ENCODE peak calls at places on chromosomes 7 and 10, in eight cellular contexts. L, F, M, D, J, I, E and K are unnamed samples.

GRCh38 chr7:114554781-114555537 is 140.3 kb downstream of the FOXP2 start:
- DNase-seq in L (no peak), E (peak), J (no peak), I (no peak), F (no peak), M (peak), D (no peak), K (peak)

GRCh38 chr7:92135490-92135889 is 1.2 kb upstream of the CYP51A1 start:
- DNase-seq in D (no peak), F (no peak), I (no peak), L (no peak), E (no peak), M (no peak), J (no peak), K (no peak)

GRCh38 chr10:61050120-61050745 is 106.2 kb upstream of the RHOBTB1 start:
- DNase-seq in I (no peak), E (no peak), F (no peak), D (no peak), J (no peak), M (no peak), L (no peak), K (no peak)

GRCh38 chr7:50166997-50167961 is 74.2 kb upstream of the ZPBP start:
- DNase-seq in L (no peak), I (peak), D (no peak), F (no peak), E (no peak), J (no peak), M (no peak), K (no peak)

GRCh38 chr7:30065746-30066145 is 37.5 kb downstream of the PLEKHA8 start:
- DNase-seq in E (no peak), D (no peak), L (no peak), F (no peak), M (no peak), J (no peak), I (no peak), K (no peak)

GRCh38 chr10:60466267-60467201 is 76.9 kb upstream of the ANK3 start:
- DNase-seq in L (no peak), I (no peak), E (no peak), M (no peak), F (no peak), J (no peak), D (no peak), K (no peak)

GRCh38 chr10:128543186-128543585 is 417.0 kb upstream of the MKI67 start:
- DNase-seq in J (no peak), M (no peak), D (no peak), I (no peak), E (no peak), F (no peak), L (no peak), K (no peak)

GRCh38 chr10:124657806-124658205 is 86.4 kb downstream of the FAM53B start:
- DNase-seq in I (no peak), E (peak), M (no peak), L (no peak), J (no peak), D (no peak), F (no peak), K (no peak)

GRCh38 chr10:91799580-91799975 is 1.4 kb downstream of the TNKS2 start:
- DNase-seq in D (no peak), J (no peak), F (no peak), E (no peak), L (no peak), M (no peak), I (no peak), K (no peak)

GRCh38 chr10:50988792-50989191 is 85.5 kb upstream of the PRKG1 start:
- DNase-seq in L (no peak), D (no peak), E (no peak), J (no peak), I (no peak), F (no peak), M (no peak), K (no peak)

GRCh38 chr10:10785627-10786333 is 231.9 kb upstream of the CELF2 start:
- DNase-seq in J (no peak), D (no peak), F (no peak), L (no peak), E (no peak), I (no peak), M (no peak), K (no peak)

GRCh38 chr7:134514663-134515062 is 12.7 kb upstream of the AKR1B10 start:
- DNase-seq in I (no peak), F (no peak), M (peak), J (peak), D (no peak), L (no peak), E (no peak), K (peak)

GRCh38 chr7:111045469-111045868 is 45.5 kb upstream of the LRRN3 start:
- DNase-seq in F (no peak), D (no peak), E (peak), M (no peak), L (no peak), I (no peak), J (peak), K (no peak)

GRCh38 chr10:84118395-84119006 is 20.8 kb upstream of the GHITM start:
- DNase-seq in I (peak), J (no peak), D (no peak), F (no peak), L (no peak), M (peak), E (no peak), K (no peak)

GRCh38 chr7:38574121-38574520 is 57.1 kb downstream of the AMPH start:
- DNase-seq in L (no peak), M (no peak), F (no peak), E (no peak), D (no peak), J (no peak), I (no peak), K (no peak)

GRCh38 chr7:521221-522070 is 1.8 kb upstream of the PDGFA start:
- DNase-seq in L (peak), F (no peak), D (peak), M (no peak), I (no peak), J (no peak), E (peak), K (peak)

GRCh38 chr10:17265468-17265867 is 37.4 kb downstream of the VIM start:
- DNase-seq in I (no peak), E (no peak), L (no peak), M (no peak), D (no peak), F (no peak), J (no peak), K (no peak)

GRCh38 chr10:108471420-108471819 is 1306.9 kb upstream of the SORCS1 start:
- DNase-seq in D (no peak), F (no peak), L (no peak), J (no peak), I (no peak), E (no peak), M (no peak), K (no peak)

GRCh38 chr10:102139281-102140110 is 6.7 kb downstream of the PPRC1 start:
- DNase-seq in I (no peak), J (no peak), D (no peak), M (no peak), L (no peak), F (no peak), E (no peak), K (no peak)

GRCh38 chr10:103692421-103693069 is 162.8 kb downstream of the SH3PXD2A start:
- DNase-seq in D (no peak), F (no peak), J (no peak), I (no peak), E (no peak), M (no peak), L (no peak), K (no peak)

GRCh38 chr10:29841724-29842649 is 207.2 kb upstream of the SVIL start:
- DNase-seq in D (peak), L (peak), F (peak), I (no peak), J (no peak), E (peak), M (no peak), K (no peak)

GRCh38 chr7:22793593-22794462 is 28.8 kb downstream of the TOMM7 start:
- DNase-seq in J (no peak), E (no peak), D (no peak), F (no peak), M (no peak), I (no peak), L (no peak), K (no peak)

GRCh38 chr7:146084086-146084485 is 32.5 kb upstream of the CNTNAP2 start:
- DNase-seq in I (no peak), L (no peak), F (no peak), D (no peak), M (no peak), J (no peak), E (no peak), K (no peak)

GRCh38 chr10:15266117-15266516 is 97.6 kb upstream of the NMT2 start:
- DNase-seq in D (no peak), M (no peak), L (no peak), E (no peak), J (no peak), F (no peak), I (no peak), K (no peak)

GRCh38 chr7:140402178-140402835 is 1.6 kb upstream of the RAB19 start:
- DNase-seq in J (no peak), F (no peak), I (no peak), L (no peak), E (no peak), D (no peak), M (no peak), K (no peak)

GRCh38 chr10:113086282-113086681 is 136.2 kb downstream of the TCF7L2 start:
- DNase-seq in J (no peak), F (no peak), M (no peak), E (no peak), D (no peak), L (no peak), I (no peak), K (no peak)

GRCh38 chr10:55400075-55400474 is 599.0 kb upstream of the PCDH15 start:
- DNase-seq in E (no peak), L (no peak), I (no peak), F (no peak), J (no peak), D (no peak), M (no peak), K (no peak)

GRCh38 chr7:3264693-3265339 is 36.2 kb upstream of the SDK1 start:
- DNase-seq in M (no peak), J (no peak), F (no peak), I (no peak), D (no peak), L (no peak), E (no peak), K (no peak)

GRCh38 chr10:43946445-43946844 is 297.8 kb upstream of the ZNF32 start:
- DNase-seq in D (no peak), F (no peak), E (no peak), J (peak), L (no peak), I (peak), M (no peak), K (no peak)

GRCh38 chr10:61000769-61001730 is 57.1 kb upstream of the RHOBTB1 start:
- DNase-seq in I (no peak), F (peak), J (no peak), L (no peak), D (peak), E (peak), M (no peak), K (peak)

GRCh38 chr7:68692511-68692910 is 905.8 kb upstream of the AUTS2 start:
- DNase-seq in E (no peak), F (no peak), I (no peak), D (no peak), M (no peak), L (no peak), J (no peak), K (no peak)
- TF ChIP-seq POLR2A in E (no peak), F (no peak), I (no peak), D (no peak), M (no peak), L (no peak), J (no peak), K (no peak)

GRCh38 chr10:93496322-93497041 is at the start of gene CEP55:
- DNase-seq in I (peak), M (peak), L (peak), F (peak), J (peak), E (peak), D (peak), K (peak)
- TF ChIP-seq POLR2A in I (no peak), M (peak), L (no peak), F (no peak), J (no peak), E (peak), D (no peak), K (no peak)

GRCh38 chr7:67380326-67380725 is 383.7 kb downstream of the TYW1 start:
- DNase-seq in M (no peak), D (no peak), J (no peak), I (no peak), F (no peak), E (no peak), L (no peak), K (no peak)
- TF ChIP-seq POLR2A in M (no peak), D (no peak), J (no peak), I (no peak), F (no peak), E (no peak), L (no peak), K (no peak)

GRCh38 chr7:107166702-107167426 is 1.9 kb upstream of the HBP1 start:
- DNase-seq in I (no peak), F (no peak), J (no peak), E (no peak), D (no peak), L (no peak), M (no peak), K (no peak)

GRCh38 chr7:107169120-107170050 is 582 bp downstream of the HBP1 start:
- DNase-seq in E (peak), F (peak), M (peak), L (peak), D (peak), J (peak), I (peak), K (peak)

GRCh38 chr7:107170051-107170661 is 1.4 kb downstream of the HBP1 start:
- DNase-seq in F (no peak), E (no peak), L (no peak), J (no peak), I (no peak), D (no peak), M (no peak), K (no peak)

GRCh38 chr7:107167483-107168232 is 1.1 kb upstream of the HBP1 start:
- DNase-seq in M (peak), F (no peak), E (peak), D (peak), I (no peak), J (peak), L (no peak), K (no peak)

GRCh38 chr7:107168233-107169119 is at the start of gene HBP1:
- DNase-seq in E (peak), L (peak), D (peak), J (peak), F (peak), I (peak), M (peak), K (peak)
- TF ChIP-seq POLR2A in E (peak), L (peak), D (no peak), J (peak), F (peak), I (peak), M (no peak), K (peak)

DNA sequence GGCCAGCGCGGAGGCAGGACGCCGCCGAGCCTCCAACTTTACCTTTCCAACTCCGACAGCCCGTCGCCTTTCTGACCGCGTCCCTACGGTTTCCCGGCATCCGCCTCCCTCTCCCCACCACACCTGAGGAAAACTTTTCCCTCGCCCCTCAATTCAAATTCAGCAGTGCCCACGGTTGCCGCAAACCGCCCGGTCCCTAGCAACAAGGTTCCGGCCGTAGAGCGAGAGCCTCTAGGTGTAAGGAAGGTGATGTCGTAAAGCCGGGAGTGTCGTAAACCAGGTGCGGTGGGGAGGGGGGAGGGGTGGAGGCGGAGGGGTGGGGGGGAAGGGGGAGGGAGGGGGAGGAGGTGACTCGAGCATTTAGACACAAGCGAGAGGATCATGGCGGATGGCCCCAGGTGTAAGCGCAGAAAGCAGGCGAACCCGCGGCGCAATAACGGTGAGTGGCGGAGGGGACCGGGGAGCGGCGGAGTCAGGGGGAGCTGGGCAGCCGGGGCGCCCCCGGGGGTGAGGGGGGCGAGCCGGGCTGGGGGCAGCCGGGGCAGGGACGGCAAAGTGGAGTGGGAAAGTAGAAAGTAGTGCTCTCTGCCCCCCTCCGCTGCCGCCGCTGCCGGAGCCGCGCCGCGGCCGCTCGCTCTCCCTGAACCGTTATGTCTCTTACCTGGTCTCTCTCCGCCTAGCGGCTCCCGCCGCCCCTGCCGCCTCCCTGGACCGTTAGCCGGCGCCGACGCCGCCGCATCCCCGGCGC is at the start of gene ZEB1:
- DNase-seq in D (peak), L (peak), F (peak), M (peak), E (peak), J (peak), I (peak), K (peak)
- TF ChIP-seq POLR2A in D (no peak), L (no peak), F (peak), M (no peak), E (peak), J (no peak), I (peak), K (no peak)

GRCh38 chr7:95549818-95550529 is 46.3 kb downstream of the PDK4 start:
- DNase-seq in E (peak), M (peak), J (peak), F (peak), L (peak), D (peak), I (peak), K (peak)
- TF ChIP-seq POLR2A in E (peak), M (no peak), J (peak), F (peak), L (no peak), D (no peak), I (no peak), K (peak)

DNA sequence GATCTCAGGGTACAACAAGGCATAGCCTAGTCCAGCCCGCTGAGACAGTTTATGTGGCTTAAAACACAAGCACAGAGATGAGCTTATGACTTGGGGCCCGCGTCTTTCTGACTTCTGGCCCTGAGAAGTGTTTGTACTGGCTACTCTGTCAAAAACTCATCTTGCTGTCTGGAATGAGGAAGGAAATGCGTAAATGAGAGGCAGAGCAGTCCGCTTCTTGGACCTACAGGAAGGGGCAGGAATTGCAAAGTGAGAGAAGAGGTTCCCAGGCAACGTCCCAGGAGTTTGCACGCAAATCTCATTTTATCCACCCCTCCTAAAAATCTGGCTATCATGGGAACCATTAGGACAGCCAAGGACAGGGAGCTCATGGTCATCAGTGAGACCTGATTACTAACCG is 5.5 kb downstream of the ANXA11 start:
- DNase-seq in M (no peak), I (no peak), F (no peak), L (peak), E (peak), D (peak), J (peak), K (peak)
- TF ChIP-seq POLR2A in M (no peak), I (peak), F (no peak), L (no peak), E (no peak), D (no peak), J (no peak), K (peak)

DNA sequence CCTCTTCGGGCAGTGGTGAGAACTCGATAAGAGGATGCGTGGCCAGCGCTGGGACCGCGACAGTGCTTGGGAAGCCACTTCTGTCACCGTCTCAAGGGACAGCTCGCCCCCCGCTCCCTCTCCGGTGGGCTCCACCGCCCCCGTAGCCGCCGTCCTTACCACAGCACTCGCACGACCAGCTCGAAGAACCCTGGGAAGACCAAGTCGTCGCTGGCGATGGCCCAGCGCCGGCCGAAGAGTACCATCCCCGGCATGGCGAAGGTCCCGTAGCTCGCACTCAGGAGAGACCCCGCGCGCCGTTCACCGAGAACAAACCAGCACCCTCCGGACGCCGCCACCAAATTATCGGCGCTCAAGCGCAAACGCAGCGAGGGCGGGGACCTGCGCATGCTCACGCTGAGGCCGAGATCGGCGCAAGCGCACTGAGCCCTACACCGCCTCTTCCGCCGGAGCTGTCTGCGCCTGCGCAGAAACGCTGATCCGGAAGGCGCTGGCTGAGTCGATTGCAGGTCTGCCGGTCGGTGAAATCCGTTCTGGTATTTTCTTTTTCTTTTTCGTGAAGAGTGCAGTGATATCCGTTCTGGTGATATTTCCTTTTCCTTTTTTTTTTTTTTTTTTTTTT is at the start of gene DAGLB:
- DNase-seq in E (peak), D (peak), J (peak), F (peak), I (peak), L (peak), M (peak), K (peak)
- TF ChIP-seq POLR2A in E (peak), D (no peak), J (peak), F (peak), I (peak), L (no peak), M (peak), K (peak)